ENCODE peak calls at places on chromosomes 6 and 20, in seven cellular contexts. C, Q, X, G, E, P and I are unnamed samples.

GRCh38 chr20:63082308-63082938 is 75.7 kb upstream of the BHLHE23 start:
- DNase-seq in P (no peak), Q (peak), E (no peak), X (no peak), G (peak), C (no peak), I (no peak)

GRCh38 chr20:17594443-17594842 is 24.6 kb downstream of the DSTN start:
- DNase-seq in E (no peak), P (no peak), X (no peak), C (no peak), Q (peak), G (no peak), I (no peak)

GRCh38 chr6:121794630-121795029 is 359.2 kb downstream of the GJA1 start:
- DNase-seq in G (no peak), E (peak), X (no peak), Q (no peak), C (no peak), P (no peak), I (no peak)

GRCh38 chr6:166541876-166542579 is 44.5 kb downstream of the RAMACL start:
- DNase-seq in E (no peak), Q (no peak), C (no peak), G (no peak), P (no peak), X (peak), I (no peak)

GRCh38 chr20:57893364-57894001 is 183.7 kb upstream of the PMEPA1 start:
- DNase-seq in C (no peak), Q (no peak), E (no peak), P (no peak), X (no peak), G (no peak), I (no peak)

GRCh38 chr6:157741889-157742615 is 81.0 kb upstream of the SNX9 start:
- DNase-seq in G (no peak), X (no peak), P (no peak), E (no peak), C (no peak), Q (no peak), I (no peak)

GRCh38 chr6:149160943-149161342 is 156.6 kb upstream of the TAB2 start:
- DNase-seq in P (no peak), X (no peak), G (no peak), E (no peak), C (no peak), Q (no peak), I (no peak)

GRCh38 chr6:123551939-123552707 is 84.6 kb downstream of the TRDN start:
- DNase-seq in X (no peak), G (no peak), E (no peak), Q (no peak), P (no peak), C (no peak), I (no peak)

GRCh38 chr20:46222521-46223007 is 85.7 kb downstream of the CDH22 start:
- DNase-seq in E (no peak), Q (peak), P (no peak), X (no peak), C (no peak), G (no peak), I (no peak)

GRCh38 chr6:104789770-104790190 is 69.9 kb downstream of the HACE1 start:
- DNase-seq in E (no peak), P (no peak), G (peak), X (peak), C (peak), Q (no peak), I (no peak)

GRCh38 chr20:50308513-50309279 is 118.1 kb downstream of the CEBPB start:
- DNase-seq in E (peak), C (no peak), P (no peak), G (peak), Q (peak), X (no peak), I (no peak)